ENCODE peak calls at places on chromosomes 6 and 20, in four cellular contexts. J is CD8-positive, alpha-beta T cell; P is heart right ventricle; Y is GM12865. U is an unnamed sample.
A peak's percentile ranks its signal among the peaks of the same experiment; 100 is the strongest.

GRCh38 chr6:139708342-139709199 is 334.1 kb upstream of the CITED2 start:
- DNase-seq in J (no peak), P (no peak), Y (no peak), U (no peak)

GRCh38 chr6:114194362-114195343 is 148.2 kb downstream of the HS3ST5 start:
- DNase-seq in J (no peak), P (peak; percentile 22), Y (no peak), U (no peak)

GRCh38 chr20:1434571-1435336 is 31.9 kb downstream of the NSFL1C start:
- DNase-seq in J (peak; percentile 59), P (peak; percentile 16), Y (peak; percentile 89), U (no peak)

GRCh38 chr6:114151070-114151685 is 180.2 kb upstream of the HDAC2 start:
- DNase-seq in J (no peak), P (no peak), Y (no peak), U (no peak)

GRCh38 chr6:169801396-169802160 is 50.2 kb downstream of the ERMARD start:
- DNase-seq in J (no peak), P (no peak), Y (no peak), U (no peak)

GRCh38 chr6:38443750-38444149 is 196.0 kb downstream of the BTBD9 start:
- DNase-seq in J (no peak), P (no peak), Y (no peak), U (no peak)

GRCh38 chr20:3777726-3778629 is 3.3 kb downstream of the SPEF1 start:
- DNase-seq in J (peak; percentile 46), P (peak; percentile 65), Y (no peak), U (no peak)

GRCh38 chr6:39887692-39888450 is 46.4 kb downstream of the MOCS1 start:
- DNase-seq in J (no peak), P (peak; percentile 83), Y (no peak), U (no peak)

GRCh38 chr6:160028487-160029275 is 59.8 kb downstream of the IGF2R start:
- DNase-seq in J (no peak), P (no peak), Y (peak; percentile 15), U (no peak)

GRCh38 chr20:8155848-8156602 is 24.0 kb downstream of the PLCB1 start:
- DNase-seq in J (no peak), P (no peak), Y (no peak), U (no peak)

GRCh38 chr20:10074513-10074912 is 39.7 kb downstream of the ANKEF1 start:
- DNase-seq in J (no peak), P (no peak), Y (peak; percentile 40), U (no peak)

GRCh38 chr6:142942805-142943227 is 2.2 kb downstream of the HIVEP2 start:
- DNase-seq in J (no peak), P (no peak), Y (peak; percentile 61), U (no peak)

GRCh38 chr20:52103911-52104545 is 87.6 kb downstream of the ZFP64 start:
- DNase-seq in J (no peak), P (no peak), Y (no peak), U (no peak)

GRCh38 chr6:122184260-122184934 is 215.1 kb upstream of the HSF2 start:
- DNase-seq in J (no peak), P (no peak), Y (no peak), U (no peak)

GRCh38 chr6:53095716-53096115 is 30.5 kb downstream of the FBXO9 start:
- DNase-seq in J (no peak), P (no peak), Y (no peak), U (no peak)

GRCh38 chr6:43927525-43928210 is 157.7 kb downstream of the VEGFA start:
- DNase-seq in J (no peak), P (no peak), Y (no peak), U (no peak)

GRCh38 chr6:91288741-91289140 is 701.9 kb upstream of the MAP3K7 start:
- DNase-seq in J (no peak), P (no peak), Y (no peak), U (no peak)

GRCh38 chr6:131594074-131594473 is 21.0 kb downstream of the ARG1 start:
- DNase-seq in J (no peak), P (no peak), Y (no peak), U (no peak)

GRCh38 chr6:132713355-132714134 is at the start of gene VNN1:
- DNase-seq in J (no peak), P (no peak), Y (no peak), U (no peak)

GRCh38 chr6:165574770-165575549 is 88.1 kb downstream of the PDE10A start:
- DNase-seq in J (no peak), P (no peak), Y (no peak), U (no peak)

GRCh38 chr6:5034328-5034727 is 30.5 kb upstream of the RPP40 start:
- DNase-seq in J (no peak), P (no peak), Y (no peak), U (no peak)

GRCh38 chr6:5030596-5031136 is 26.8 kb upstream of the RPP40 start:
- DNase-seq in J (peak; percentile 69), P (peak; percentile 75), Y (peak; percentile 91), U (peak; percentile 46)

GRCh38 chr6:5034736-5035135 is 30.9 kb upstream of the RPP40 start:
- DNase-seq in J (no peak), P (no peak), Y (no peak), U (no peak)

GRCh38 chr6:5031150-5031549 is 27.3 kb upstream of the RPP40 start:
- DNase-seq in J (no peak), P (no peak), Y (no peak), U (no peak)

GRCh38 chr6:5036309-5036708 is 32.5 kb upstream of the RPP40 start:
- DNase-seq in J (no peak), P (no peak), Y (peak; percentile 37), U (no peak)
- TF ChIP-seq CTCF in J (no peak), P (no peak), Y (no peak), U (no peak)

GRCh38 chr6:101001607-101002006 is 120.5 kb upstream of the ASCC3 start:
- DNase-seq in J (no peak), P (no peak), Y (no peak), U (no peak)

GRCh38 chr6:100998111-100998510 is 117.0 kb upstream of the ASCC3 start:
- DNase-seq in J (no peak), P (no peak), Y (no peak), U (no peak)

GRCh38 chr6:100999034-100999597 is 118.0 kb upstream of the ASCC3 start:
- DNase-seq in J (no peak), P (no peak), Y (no peak), U (no peak)

GRCh38 chr6:101001012-101001411 is 119.9 kb upstream of the ASCC3 start:
- DNase-seq in J (no peak), P (no peak), Y (no peak), U (no peak)

GRCh38 chr6:101000334-101000733 is 119.2 kb upstream of the ASCC3 start:
- DNase-seq in J (no peak), P (no peak), Y (no peak), U (no peak)
- TF ChIP-seq CTCF in J (no peak), P (no peak), Y (no peak), U (no peak)

DNA sequence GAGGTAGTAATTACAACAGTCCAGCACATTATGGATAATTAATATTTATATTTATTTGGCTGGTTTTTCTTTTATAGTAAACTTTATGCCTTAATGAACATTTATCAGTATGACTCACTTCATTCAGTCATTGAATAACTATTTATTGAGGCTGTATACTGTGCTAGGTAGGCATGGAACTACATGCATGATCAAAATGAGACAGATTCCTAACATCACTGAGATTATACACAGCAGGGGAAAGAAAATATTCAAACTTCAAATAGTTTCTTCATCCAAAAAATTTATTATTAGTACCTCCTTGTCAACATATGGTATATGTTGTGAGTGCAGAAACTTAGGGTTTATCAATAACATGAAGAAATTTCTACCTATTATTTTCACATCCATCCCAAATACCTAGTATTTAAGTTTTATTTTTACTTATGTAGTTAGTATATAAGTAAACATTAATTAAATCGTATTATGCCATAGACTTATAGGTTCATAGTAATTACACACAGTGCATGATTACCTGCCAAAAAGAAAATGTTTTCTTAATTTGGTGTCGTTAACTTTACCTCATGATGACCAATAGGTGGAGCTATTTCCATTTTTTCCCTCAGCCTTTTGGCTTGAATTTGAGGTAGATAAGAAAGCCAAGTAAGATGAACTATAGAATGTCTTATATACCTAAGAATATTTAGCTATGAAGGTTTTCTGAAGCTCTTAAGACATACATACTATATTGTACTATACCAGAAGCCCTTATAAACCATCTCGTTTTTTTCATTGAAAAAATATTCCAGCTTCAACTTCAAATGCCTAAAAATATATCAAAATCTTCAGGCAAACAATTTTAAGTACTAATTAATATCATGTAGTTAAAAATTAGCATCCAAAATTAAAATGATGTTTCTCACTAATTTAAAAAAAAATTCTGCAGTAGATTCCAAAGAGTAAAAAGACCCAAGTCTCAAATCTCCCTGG is 12.5 kb upstream of the TMEM30A start:
- DNase-seq in J (no peak), P (no peak), Y (peak; percentile 77), U (no peak)
- TF ChIP-seq CTCF in J (peak; percentile 79), P (peak; percentile 81), Y (peak; percentile 53), U (peak; percentile 83)

DNA sequence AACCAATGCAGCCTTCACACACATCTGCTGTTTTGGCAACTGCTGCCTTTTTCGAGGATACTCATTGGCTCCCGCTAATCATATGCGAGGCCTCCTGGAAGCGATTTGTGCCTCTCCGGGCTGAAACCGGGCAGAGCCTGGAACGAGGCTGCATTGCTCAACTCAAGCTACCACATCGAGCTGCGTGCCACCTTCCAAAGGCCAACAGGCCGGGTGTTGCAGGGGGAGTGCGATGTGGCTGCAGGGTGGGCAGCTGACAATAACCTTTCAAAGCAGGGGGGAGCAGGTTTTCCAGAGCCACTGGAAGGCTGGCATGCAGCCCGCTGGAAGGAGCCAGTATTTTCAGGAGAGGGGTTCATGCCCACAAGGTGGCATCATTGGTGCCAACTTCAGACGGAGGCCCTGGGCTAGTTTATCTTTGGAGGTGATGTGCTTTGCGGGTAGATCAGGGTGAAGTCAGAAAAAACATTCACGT is 122.6 kb upstream of the IFNGR1 start:
- DNase-seq in J (peak; percentile 60), P (peak; percentile 6), Y (peak; percentile 37), U (no peak)
- TF ChIP-seq CTCF in J (peak; percentile 44), P (no peak), Y (peak; percentile 33), U (peak; percentile 43)

DNA sequence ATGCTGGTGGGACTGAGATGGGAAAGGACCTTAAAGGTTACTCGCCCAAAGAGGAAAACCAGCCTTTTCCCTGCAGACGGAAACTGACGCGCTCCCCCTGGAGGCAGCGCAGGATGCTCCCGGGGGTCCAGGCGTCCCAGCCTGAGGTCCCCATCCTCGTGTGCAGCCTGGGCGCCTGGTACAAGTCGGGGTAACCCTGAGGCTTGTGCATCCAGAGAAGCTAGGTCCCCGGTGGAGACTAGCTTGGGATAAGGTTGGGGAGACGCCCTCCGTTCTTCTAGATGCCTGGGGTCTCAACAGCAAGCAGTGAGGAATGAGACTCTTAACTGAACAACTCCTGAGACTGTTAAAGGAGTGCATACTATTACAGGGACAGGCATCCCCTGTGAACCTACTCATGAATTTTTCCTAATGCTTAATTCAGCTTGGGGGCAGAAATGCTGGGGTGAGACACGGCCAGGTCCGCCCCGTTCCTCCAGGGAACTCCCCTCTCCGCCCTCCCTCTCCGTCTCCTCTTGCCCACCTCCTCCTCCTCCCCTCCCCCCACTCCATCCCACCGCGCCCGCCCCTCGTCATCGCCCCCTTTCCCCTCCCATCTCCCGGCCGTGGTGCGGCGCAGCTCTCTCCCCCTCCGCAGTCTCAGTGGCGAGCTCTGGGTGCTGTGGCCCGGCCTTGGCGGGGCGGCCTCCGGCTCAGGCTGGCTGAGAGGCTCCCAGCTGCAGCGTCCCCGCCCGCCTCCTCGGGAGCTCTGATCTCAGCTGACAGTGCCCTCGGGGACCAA is at the start of gene PRSS35:
- DNase-seq in J (no peak), P (peak; percentile 12), Y (peak; percentile 38), U (no peak)
- TF ChIP-seq CTCF in J (no peak), P (peak; percentile 55), Y (peak; percentile 50), U (peak; percentile 75)